ENCODE peak calls at places on chromosome 10, in five cellular contexts. V is upper lobe of right lung, Z is IMR-90, A is heart right ventricle, E is Peyer's patch. R is an unnamed sample.

GRCh38 chr10:113854757-113855626 is 531 bp downstream of the NHLRC2 start:
- DNase-seq in A (peak), V (peak), E (no peak), Z (peak), R (peak)

GRCh38 chr10:35398355-35398754 is 62.0 kb downstream of the CCNY start:
- DNase-seq in E (no peak), A (no peak), V (no peak), Z (peak), R (no peak)

GRCh38 chr10:100661546-100661945 is 83.8 kb upstream of the PAX2 start:
- DNase-seq in E (no peak), Z (no peak), V (no peak), A (no peak), R (no peak)

GRCh38 chr10:131141645-131142445 is 169.7 kb downstream of the TCERG1L start:
- DNase-seq in A (no peak), Z (no peak), V (peak), E (no peak), R (no peak)

GRCh38 chr10:79392020-79392398 is 44.7 kb downstream of the PPIF start:
- DNase-seq in V (peak), Z (no peak), E (peak), A (peak), R (peak)

GRCh38 chr10:43204943-43205671 is 61.8 kb downstream of the RASGEF1A start:
- DNase-seq in Z (peak), E (peak), V (peak), A (no peak), R (peak)

GRCh38 chr10:72243822-72244437 is 27.9 kb upstream of the ASCC1 start:
- DNase-seq in Z (peak), E (no peak), A (no peak), V (no peak), R (no peak)

GRCh38 chr10:5973069-5973468 is 4.3 kb downstream of the IL15RA start:
- DNase-seq in A (no peak), E (no peak), Z (no peak), V (no peak), R (no peak)

GRCh38 chr10:100996678-100997363 is 2.8 kb upstream of the LZTS2 start:
- DNase-seq in A (no peak), E (no peak), Z (no peak), V (peak), R (peak)

GRCh38 chr10:132979491-132980425 is 37.4 kb upstream of the CFAP46 start:
- DNase-seq in A (no peak), Z (no peak), E (peak), V (peak), R (no peak)

GRCh38 chr10:14782691-14783363 is 8.1 kb upstream of the FAM107B start:
- DNase-seq in Z (no peak), E (peak), V (no peak), A (no peak), R (no peak)

GRCh38 chr10:90313548-90314325 is 544.1 kb downstream of the HTR7 start:
- DNase-seq in Z (peak), A (no peak), V (no peak), E (no peak), R (no peak)

DNA sequence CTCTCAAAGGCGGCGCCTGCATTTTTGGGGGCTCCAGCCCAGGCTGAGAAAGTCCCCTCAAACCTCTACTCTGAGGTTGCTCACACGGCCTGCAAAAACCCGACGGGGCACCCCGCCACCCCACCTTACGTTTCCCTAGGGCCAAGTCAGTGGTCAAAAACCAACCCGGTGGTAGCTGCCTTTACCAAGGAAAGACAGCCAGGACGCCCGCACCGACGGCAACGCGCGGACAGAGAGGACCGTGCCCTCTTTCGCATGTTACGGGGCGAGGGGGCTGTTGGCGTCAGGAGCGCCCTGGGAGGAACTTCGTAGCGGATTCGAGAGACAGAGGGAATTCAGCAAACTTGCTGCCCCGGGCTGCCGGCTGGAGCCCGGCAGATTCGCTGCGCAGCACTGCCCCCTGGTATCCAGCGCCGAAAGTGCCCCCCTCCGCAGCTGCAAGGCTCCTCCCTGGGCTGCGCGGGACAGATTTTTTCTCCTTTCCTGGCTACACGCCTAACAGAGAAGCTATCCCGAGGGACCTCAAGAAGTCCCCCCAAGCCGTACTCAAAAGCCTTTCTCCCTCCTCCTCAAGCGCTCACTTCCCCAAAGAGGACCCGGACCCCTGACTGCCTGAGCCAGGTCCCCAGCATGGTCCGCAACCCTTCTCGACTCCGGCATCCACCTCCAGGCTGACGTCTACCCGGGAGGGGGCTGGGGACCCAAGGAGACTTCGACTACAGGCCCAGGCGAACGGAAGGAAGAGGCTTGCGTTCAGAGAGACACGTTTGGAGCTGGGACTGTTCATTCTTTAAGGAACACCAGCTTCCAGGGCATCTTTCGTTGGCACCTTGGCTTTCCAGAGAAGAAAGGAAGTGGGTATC is 27.7 kb upstream of the VAX1 start:
- DNase-seq in V (peak), Z (peak), A (peak), E (peak), R (no peak)
- TF ChIP-seq CTCF in V (peak), Z (peak), A (peak), E (peak), R (no peak)

DNA sequence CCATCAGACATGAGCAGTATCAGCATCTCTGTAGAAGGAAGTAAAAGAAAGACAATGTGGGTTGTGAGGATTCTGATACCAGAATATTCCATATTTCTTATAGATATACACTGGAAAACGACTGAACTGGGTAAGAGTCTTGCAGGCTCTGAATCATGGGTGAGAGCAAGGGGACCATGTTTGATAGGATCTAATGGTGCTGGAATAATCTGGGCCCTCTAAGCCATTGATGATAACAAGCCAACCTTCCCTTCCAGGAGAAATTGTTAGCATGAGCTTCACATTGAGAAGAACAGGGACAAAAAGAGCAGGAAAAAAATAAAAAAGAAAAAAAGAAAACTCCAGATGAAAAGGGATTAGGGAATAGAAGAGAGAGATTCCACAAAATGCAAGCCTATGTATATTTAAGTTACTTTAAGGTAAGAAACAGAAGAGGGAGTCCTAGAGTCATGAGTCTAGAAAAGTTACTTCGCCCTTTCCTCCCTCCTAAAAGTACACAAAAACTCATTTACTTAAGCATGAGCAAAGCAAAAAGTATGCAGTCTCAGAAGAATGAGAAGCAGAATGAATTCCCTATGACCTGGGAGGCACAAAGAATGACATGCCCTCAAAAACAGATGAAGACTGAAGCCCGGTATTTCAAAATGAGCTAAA is 181.9 kb downstream of the TMEM26 start:
- DNase-seq in Z (peak), V (no peak), E (no peak), A (no peak), R (no peak)
- TF ChIP-seq CTCF in Z (peak), V (peak), E (peak), A (no peak), R (no peak)

GRCh38 chr10:28875535-28876208 is 198.4 kb downstream of the BAMBI start:
- DNase-seq in Z (peak), E (no peak), V (no peak), A (peak), R (no peak)
- TF ChIP-seq CTCF in Z (no peak), E (no peak), V (no peak), A (no peak), R (no peak)

GRCh38 chr10:93222876-93223275 is 149.2 kb downstream of the CYP26A1 start:
- DNase-seq in A (no peak), Z (no peak), V (no peak), E (no peak), R (no peak)

GRCh38 chr10:93223336-93223735 is 149.6 kb downstream of the CYP26A1 start:
- DNase-seq in V (no peak), Z (no peak), E (no peak), A (no peak), R (no peak)

GRCh38 chr10:93222211-93222754 is 148.6 kb downstream of the CYP26A1 start:
- DNase-seq in A (no peak), E (no peak), V (no peak), Z (no peak), R (no peak)

GRCh38 chr10:93225938-93226337 is 152.2 kb downstream of the CYP26A1 start:
- DNase-seq in A (no peak), E (peak), Z (no peak), V (no peak), R (no peak)

DNA sequence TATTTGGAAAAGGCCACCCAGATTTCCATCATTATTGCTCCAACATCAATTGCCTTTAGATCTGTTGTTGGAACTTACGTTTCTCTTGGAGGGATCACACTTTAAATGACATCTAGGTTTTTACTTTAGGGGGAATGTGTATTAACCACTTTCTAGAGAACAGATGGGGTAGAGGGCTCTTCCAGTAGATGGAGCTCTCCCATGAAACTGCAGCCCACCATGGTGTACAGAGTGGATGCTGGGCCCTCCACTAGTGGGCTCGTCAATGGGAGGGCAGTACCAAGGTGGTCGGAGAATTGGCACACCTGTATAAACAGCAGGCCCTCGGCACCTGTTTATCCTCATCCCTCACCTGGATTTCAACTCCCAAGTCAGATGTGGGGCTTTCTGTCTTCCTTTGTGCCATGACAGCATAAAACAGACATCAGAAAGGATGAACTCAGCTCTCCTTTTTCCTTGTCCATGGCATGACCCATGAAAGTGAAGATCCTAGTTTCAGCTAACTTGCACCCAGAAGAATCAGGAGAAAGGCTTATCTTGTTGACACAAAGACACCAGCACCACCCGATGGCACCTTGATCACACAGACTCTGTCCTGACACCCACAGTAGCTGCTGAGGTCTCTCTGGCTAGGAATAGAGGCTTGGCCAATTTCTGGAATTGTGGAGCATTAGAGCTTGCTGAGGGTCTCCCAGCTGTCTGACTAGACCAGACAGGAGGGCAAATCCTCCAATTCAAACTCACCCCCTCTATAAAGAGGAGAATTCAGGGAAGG is 150.5 kb downstream of the CYP26A1 start:
- DNase-seq in Z (no peak), V (no peak), E (no peak), A (no peak), R (no peak)
- TF ChIP-seq CTCF in Z (no peak), V (no peak), E (no peak), A (no peak), R (no peak)

DNA sequence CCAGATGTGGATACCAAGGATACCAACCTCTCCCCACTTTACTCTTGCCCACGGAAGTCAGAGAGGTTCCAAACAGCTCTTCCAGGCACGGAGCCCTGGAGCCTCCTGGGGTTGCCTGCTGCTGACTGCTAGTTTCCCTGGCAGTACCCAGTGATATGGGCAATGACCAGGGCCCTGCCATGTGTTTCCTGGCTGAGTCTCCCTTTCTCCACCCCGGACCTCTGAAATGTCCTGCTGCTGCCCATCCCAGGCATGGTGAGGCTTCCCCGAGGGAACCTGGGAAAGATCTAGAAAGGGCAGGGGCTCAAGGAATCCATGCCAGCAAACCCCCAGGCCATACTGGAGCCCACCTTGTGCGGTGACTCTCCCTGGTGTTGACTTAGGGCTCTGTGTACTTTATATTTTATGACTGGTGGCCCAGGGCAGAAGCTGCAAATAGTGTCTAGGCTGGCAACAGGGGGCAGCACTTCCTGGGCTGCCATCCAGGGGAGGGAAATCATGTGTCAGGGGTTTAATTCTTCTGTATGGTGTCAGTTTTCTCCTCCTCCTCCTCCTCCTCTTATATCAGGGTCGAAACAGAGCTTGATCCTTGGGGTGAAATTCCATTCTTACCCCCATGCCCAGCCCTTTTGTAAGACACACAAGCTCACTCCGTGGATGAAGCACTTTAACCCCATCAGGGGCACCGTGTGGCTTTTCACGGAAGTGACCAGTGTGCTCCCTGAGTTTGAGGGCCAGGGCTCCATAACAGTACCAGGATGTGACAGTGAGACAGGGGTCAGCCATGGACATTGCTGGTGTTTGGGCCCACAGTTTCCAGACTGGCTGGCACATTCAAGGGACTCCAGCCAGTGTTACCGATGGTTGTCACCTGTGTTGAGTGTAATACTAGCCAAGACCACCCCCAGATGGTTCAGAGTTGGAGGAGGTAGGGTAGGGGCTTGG is 62.4 kb upstream of the GDF10 start:
- DNase-seq in A (no peak), E (no peak), Z (no peak), V (no peak), R (no peak)
- TF ChIP-seq CTCF in A (no peak), E (no peak), Z (no peak), V (no peak), R (no peak)